ENCODE peak calls at places on chromosomes 16 and 17, in nine cellular contexts. S, D, I, G, H, B, O, C and M are unnamed samples.

GRCh38 chr16:55647798-55648197 is 8.0 kb upstream of the SLC6A2 start:
- DNase-seq in S (no peak), D (no peak), I (no peak), G (no peak), H (no peak), B (no peak), O (no peak), C (no peak), M (no peak)

GRCh38 chr16:66416136-66416535 is 11.0 kb upstream of the BEAN1 start:
- DNase-seq in S (no peak), D (no peak), I (no peak), G (no peak), H (no peak), B (no peak), O (no peak), C (no peak), M (no peak)

GRCh38 chr16:85089485-85089884 is 22.8 kb downstream of the CIBAR2 start:
- DNase-seq in S (no peak), D (no peak), I (no peak), G (peak), H (no peak), B (no peak), O (no peak), C (no peak), M (no peak)

GRCh38 chr16:64745275-64745674 is 376.6 kb downstream of the CDH11 start:
- DNase-seq in S (no peak), D (no peak), I (peak), G (no peak), H (no peak), B (no peak), O (no peak), C (no peak), M (no peak)

GRCh38 chr16:82082543-82083244 is 47.6 kb downstream of the HSD17B2 start:
- DNase-seq in S (no peak), D (no peak), I (peak), G (no peak), H (no peak), B (no peak), O (no peak), C (peak), M (no peak)

GRCh38 chr17:13099906-13100305 is 82.1 kb upstream of the ELAC2 start:
- DNase-seq in S (no peak), D (no peak), I (no peak), G (no peak), H (no peak), B (no peak), O (no peak), C (no peak), M (no peak)

GRCh38 chr17:78745407-78746088 is 36.5 kb downstream of the CYTH1 start:
- DNase-seq in S (no peak), D (peak), I (peak), G (no peak), H (no peak), B (no peak), O (peak), C (no peak), M (peak)

GRCh38 chr17:38674013-38674748 is 576 bp downstream of the EPOP start:
- DNase-seq in S (no peak), D (no peak), I (no peak), G (peak), H (no peak), B (peak), O (no peak), C (no peak), M (peak)

GRCh38 chr16:27204232-27204915 is 1.0 kb downstream of the KDM8 start:
- DNase-seq in S (no peak), D (no peak), I (no peak), G (no peak), H (no peak), B (no peak), O (no peak), C (no peak), M (no peak)

GRCh38 chr17:50188521-50189395 is 12.7 kb downstream of the COL1A1 start:
- DNase-seq in S (no peak), D (no peak), I (peak), G (no peak), H (no peak), B (no peak), O (no peak), C (no peak), M (no peak)

GRCh38 chr16:46830417-46830901 is 521 bp downstream of the C16orf87 start:
- DNase-seq in S (no peak), D (peak), I (no peak), G (peak), H (no peak), B (no peak), O (peak), C (peak), M (no peak)

GRCh38 chr17:61561354-61561753 is 29.7 kb downstream of the NACA2 start:
- DNase-seq in S (no peak), D (no peak), I (no peak), G (no peak), H (no peak), B (no peak), O (no peak), C (no peak), M (no peak)

GRCh38 chr16:31071861-31072260 is 2.2 kb downstream of the ZNF668 start:
- DNase-seq in S (peak), D (no peak), I (peak), G (no peak), H (no peak), B (no peak), O (no peak), C (no peak), M (no peak)

DNA sequence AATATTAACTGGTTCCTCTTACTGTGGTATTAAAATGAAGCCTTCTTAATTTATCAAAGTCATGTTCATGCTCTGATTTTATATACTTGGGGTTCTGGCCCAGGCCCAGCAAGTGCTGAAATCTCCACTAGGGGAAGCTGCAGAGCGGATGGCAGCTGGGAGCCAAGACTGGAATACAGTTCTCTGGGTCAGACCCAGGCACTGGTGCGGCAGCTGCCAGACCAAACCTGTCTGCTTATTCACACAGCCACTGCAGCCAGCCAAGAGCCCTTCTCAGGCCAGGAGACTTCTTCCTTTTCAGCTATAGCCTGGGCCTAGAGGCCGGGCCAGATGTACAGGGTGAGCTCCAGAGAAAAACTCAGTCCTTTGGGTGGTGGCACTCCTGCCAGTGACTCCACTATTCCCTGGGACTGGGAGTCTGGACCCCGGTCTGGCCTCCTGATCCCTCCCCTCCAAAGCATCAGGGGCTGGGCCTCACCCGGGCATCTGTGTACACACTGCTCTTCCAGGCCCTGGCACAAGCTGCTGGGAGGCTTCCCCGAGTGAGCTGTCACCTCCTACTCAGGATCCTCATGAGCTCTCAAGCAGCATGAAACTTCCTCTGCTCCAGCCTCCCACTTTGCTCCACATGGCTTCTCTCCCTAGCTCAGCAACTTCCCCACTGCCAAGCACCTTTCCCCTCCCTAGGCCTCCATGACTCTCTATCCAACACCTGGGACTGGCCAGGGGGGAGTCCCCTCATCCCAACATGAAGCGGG is 24.4 kb downstream of the ATP6V0D1 start:
- DNase-seq in S (no peak), D (no peak), I (peak), G (no peak), H (no peak), B (no peak), O (no peak), C (no peak), M (peak)
- TF ChIP-seq CTCF in S (peak), D (no peak), I (peak), G (peak), H (peak), B (no peak), O (no peak), C (no peak), M (no peak)

GRCh38 chr17:16943032-16943352 is 28.9 kb downstream of the TNFRSF13B start:
- DNase-seq in S (no peak), D (no peak), I (no peak), G (no peak), H (no peak), B (no peak), O (no peak), C (no peak), M (no peak)
- TF ChIP-seq CTCF in S (no peak), D (no peak), I (no peak), G (no peak), H (no peak), B (no peak), O (no peak), C (no peak), M (no peak)

GRCh38 chr16:79181419-79181818 is 419.1 kb downstream of the MAF start:
- DNase-seq in S (no peak), D (no peak), I (no peak), G (no peak), H (no peak), B (no peak), O (no peak), C (no peak), M (no peak)
- TF ChIP-seq CTCF in S (no peak), D (no peak), I (no peak), G (no peak), H (no peak), B (no peak), O (no peak), C (no peak), M (no peak)

GRCh38 chr17:66290097-66290722 is 12.2 kb upstream of the PRKCA start:
- DNase-seq in S (no peak), D (no peak), I (no peak), G (no peak), H (no peak), B (no peak), O (no peak), C (no peak), M (no peak)
- TF ChIP-seq CTCF in S (no peak), D (no peak), I (peak), G (no peak), H (no peak), B (no peak), O (no peak), C (no peak), M (peak)

GRCh38 chr16:23107117-23107516 is 42.1 kb downstream of the USP31 start:
- DNase-seq in S (no peak), D (no peak), I (no peak), G (no peak), H (no peak), B (no peak), O (no peak), C (no peak), M (no peak)

GRCh38 chr16:23103603-23104002 is 45.6 kb downstream of the USP31 start:
- DNase-seq in S (no peak), D (no peak), I (no peak), G (no peak), H (no peak), B (no peak), O (no peak), C (no peak), M (no peak)

GRCh38 chr16:23105309-23105708 is 43.9 kb downstream of the USP31 start:
- DNase-seq in S (no peak), D (no peak), I (no peak), G (no peak), H (no peak), B (no peak), O (no peak), C (no peak), M (no peak)

GRCh38 chr16:23101012-23101550 is 48.2 kb downstream of the USP31 start:
- DNase-seq in S (no peak), D (no peak), I (no peak), G (no peak), H (no peak), B (no peak), O (no peak), C (no peak), M (no peak)

GRCh38 chr16:23104032-23104955 is 45.0 kb downstream of the USP31 start:
- DNase-seq in S (no peak), D (no peak), I (no peak), G (no peak), H (no peak), B (no peak), O (no peak), C (no peak), M (no peak)
- TF ChIP-seq CTCF in S (no peak), D (no peak), I (no peak), G (no peak), H (no peak), B (no peak), O (no peak), C (no peak), M (no peak)

DNA sequence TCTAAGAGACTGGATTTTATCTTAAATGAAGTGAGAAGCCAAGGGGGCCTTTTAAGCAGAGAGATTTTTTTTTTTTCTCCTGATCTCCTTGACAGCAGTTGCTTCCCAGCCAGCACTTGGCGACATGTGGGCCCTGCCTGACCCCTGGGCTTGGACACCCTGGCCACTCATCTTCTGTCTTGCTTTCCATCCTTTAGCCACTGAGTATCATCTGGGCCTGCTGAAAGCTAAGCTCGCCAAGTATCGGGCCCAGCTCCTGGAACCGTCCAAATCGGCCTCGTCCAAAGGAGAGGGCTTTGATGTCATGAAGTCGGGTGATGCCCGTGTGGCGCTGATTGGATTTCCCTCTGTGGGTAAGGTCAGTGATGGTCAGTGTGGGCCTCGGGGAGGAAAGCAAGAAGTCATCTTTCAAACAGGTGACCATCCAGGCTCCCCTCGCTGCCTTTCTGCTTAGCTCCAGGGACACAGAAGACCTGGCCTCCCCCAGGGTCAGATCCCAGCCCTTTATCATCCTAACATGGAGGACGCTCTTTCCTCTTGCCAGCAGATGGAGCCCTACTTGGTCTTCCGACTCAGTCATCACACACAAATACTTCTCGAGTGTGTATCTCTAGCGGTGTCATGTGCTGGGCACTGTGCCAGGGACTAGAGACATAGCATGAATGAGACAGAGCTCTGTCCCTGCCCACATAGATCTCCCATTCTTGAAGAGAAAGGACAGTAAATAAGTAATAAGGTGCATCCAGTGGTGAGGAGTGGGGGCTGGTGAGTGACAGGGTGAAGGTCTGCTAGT is 6.1 kb downstream of the DRG2 start:
- DNase-seq in S (no peak), D (no peak), I (peak), G (peak), H (peak), B (no peak), O (no peak), C (no peak), M (peak)
- TF ChIP-seq CTCF in S (peak), D (no peak), I (peak), G (no peak), H (peak), B (no peak), O (no peak), C (peak), M (peak)

DNA sequence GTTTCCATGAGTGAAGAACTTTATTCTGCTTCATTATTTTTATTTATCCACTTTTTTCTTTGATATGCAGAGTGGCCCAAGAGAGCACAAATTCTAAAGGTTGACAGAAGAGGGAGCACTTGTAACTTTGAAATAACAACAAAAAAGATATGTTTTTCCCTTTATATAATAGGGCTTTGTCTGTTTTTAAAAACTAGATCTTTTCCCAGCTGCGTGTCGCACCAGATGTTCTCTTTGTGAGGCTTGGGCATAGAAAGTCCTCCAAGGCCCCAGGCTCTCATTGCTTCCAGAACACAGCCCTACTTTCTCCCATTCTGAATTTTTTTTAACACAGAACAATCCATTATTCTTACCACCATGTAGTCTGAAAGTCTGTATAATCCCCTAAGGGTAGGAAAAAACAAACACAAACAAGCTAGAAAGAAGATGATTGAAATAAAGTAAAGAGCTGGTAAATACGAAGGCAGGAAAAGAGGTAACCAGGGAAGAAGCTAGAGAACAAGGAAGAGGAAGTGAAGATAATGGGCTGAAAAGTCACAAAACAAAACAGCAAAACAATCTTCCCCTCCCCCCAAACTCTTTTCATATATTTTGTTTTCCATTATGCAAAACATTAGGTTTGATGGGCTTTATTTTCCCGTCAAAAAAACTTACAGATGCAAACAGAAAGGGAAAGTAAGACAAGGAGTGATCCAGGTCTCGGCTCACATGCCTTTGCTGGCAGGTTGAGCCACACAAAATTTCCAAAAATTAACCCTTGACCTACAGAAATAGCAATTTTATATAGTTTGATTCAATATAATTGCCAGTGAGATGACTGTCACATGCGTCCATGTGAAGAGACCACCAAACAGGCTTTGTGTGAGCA is 160.3 kb downstream of the ABCA8 start:
- DNase-seq in S (peak), D (no peak), I (peak), G (no peak), H (peak), B (no peak), O (no peak), C (peak), M (no peak)
- TF ChIP-seq CTCF in S (peak), D (no peak), I (peak), G (peak), H (peak), B (no peak), O (no peak), C (peak), M (peak)

GRCh38 chr17:14118951-14119350 is 49.6 kb downstream of the COX10 start:
- DNase-seq in S (no peak), D (no peak), I (no peak), G (no peak), H (no peak), B (no peak), O (no peak), C (peak), M (no peak)
- TF ChIP-seq CTCF in S (no peak), D (no peak), I (no peak), G (no peak), H (no peak), B (no peak), O (no peak), C (no peak), M (no peak)